ENCODE peak calls at places on chromosome 17, in eight cellular contexts. W, P, A, B, H, V, F and Q are unnamed samples.

GRCh38 chr17:27333410-27333980 is 39.6 kb downstream of the WSB1 start:
- DNase-seq in W (no peak), P (no peak), A (no peak), B (no peak), H (no peak), V (no peak), F (no peak), Q (no peak)

GRCh38 chr17:71022758-71023157 is 853.4 kb downstream of the KCNJ2 start:
- DNase-seq in W (no peak), P (no peak), A (no peak), B (no peak), H (no peak), V (no peak), F (no peak), Q (no peak)

GRCh38 chr17:67063146-67063545 is 18.8 kb downstream of the CACNG1 start:
- DNase-seq in W (no peak), P (no peak), A (no peak), B (peak; percentile 4), H (no peak), V (no peak), F (no peak), Q (no peak)

GRCh38 chr17:35407531-35407930 is 24.8 kb downstream of the SLFN12 start:
- DNase-seq in W (no peak), P (no peak), A (no peak), B (no peak), H (no peak), V (no peak), F (no peak), Q (no peak)

GRCh38 chr17:58005031-58005727 is 1.9 kb downstream of the SRSF1 start:
- DNase-seq in W (no peak), P (no peak), A (no peak), B (no peak), H (no peak), V (no peak), F (peak; percentile 24), Q (no peak)

GRCh38 chr17:4082136-4082924 is 60.5 kb downstream of the ZZEF1 start:
- DNase-seq in W (no peak), P (no peak), A (no peak), B (no peak), H (no peak), V (no peak), F (no peak), Q (no peak)

GRCh38 chr17:67531291-67531690 is 154.2 kb downstream of the PITPNC1 start:
- DNase-seq in W (no peak), P (no peak), A (no peak), B (no peak), H (no peak), V (no peak), F (no peak), Q (no peak)

GRCh38 chr17:17121162-17121561 is 78.9 kb downstream of the MPRIP start:
- DNase-seq in W (no peak), P (no peak), A (no peak), B (no peak), H (no peak), V (no peak), F (peak; percentile 40), Q (no peak)

GRCh38 chr17:78661092-78661770 is 84.0 kb upstream of the DNAH17 start:
- DNase-seq in W (peak; percentile 70), P (no peak), A (no peak), B (no peak), H (no peak), V (peak; percentile 24), F (no peak), Q (no peak)

GRCh38 chr17:81683208-81683583 is 401 bp downstream of the ARL16 start:
- DNase-seq in W (no peak), P (no peak), A (no peak), B (no peak), H (no peak), V (no peak), F (no peak), Q (no peak)

GRCh38 chr17:57121308-57122042 is 36.4 kb downstream of the AKAP1 start:
- DNase-seq in W (peak; percentile 20), P (no peak), A (no peak), B (no peak), H (no peak), V (peak; percentile 37), F (no peak), Q (peak; percentile 35)

GRCh38 chr17:66215529-66215911 is 13.7 kb downstream of the APOH start:
- DNase-seq in W (no peak), P (no peak), A (no peak), B (no peak), H (no peak), V (no peak), F (no peak), Q (no peak)

GRCh38 chr17:40522250-40522960 is 21.0 kb upstream of the TNS4 start:
- DNase-seq in W (no peak), P (no peak), A (no peak), B (no peak), H (no peak), V (peak; percentile 66), F (no peak), Q (no peak)

GRCh38 chr17:27861979-27862378 is 31.2 kb downstream of the LYRM9 start:
- DNase-seq in W (peak; percentile 3), P (no peak), A (no peak), B (no peak), H (no peak), V (no peak), F (peak; percentile 67), Q (no peak)

GRCh38 chr17:55458977-55459376 is 37.3 kb upstream of the MMD start:
- DNase-seq in W (no peak), P (no peak), A (no peak), B (no peak), H (peak; percentile 49), V (peak; percentile 56), F (no peak), Q (no peak)

DNA sequence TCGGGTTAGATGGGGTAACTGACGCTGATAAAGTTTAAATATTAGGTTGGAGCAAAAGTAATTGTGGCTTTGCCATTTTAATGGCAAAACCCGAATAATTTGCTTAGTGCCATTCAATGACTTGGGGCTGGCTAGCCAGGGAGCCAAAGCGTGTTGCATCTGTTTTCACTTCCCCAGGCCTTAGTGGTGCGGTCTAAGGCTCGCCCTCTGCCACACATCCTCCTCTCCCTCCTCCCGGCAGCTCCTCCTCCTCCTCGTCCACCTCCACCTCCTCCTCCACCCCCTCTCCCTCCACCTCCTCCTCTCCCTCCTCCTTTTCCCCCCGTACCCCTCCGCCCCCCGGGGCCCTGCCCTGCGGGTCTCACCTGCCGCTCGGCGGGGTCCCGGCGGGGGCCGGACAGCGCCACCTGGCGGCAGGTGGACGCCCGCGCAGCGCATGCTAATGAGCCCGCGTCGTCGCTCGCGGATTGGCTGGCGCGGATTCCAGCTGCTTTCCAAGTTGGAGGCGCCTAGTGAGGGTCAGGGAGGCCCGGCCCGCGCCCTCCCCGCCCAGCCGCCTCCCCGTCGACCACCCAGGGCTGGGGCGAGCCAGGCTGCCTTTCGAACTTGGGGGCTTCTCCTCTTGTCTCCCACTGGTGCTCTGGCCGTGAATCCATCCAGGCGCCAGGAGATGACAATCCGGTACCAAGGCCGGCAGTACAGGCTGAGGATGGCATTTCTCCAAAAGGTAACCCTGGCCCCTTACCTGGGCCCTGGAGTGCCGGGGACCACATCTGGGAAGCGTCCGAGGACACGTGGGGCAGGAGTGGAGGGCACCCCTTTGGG is 36.6 kb upstream of the RGS9 start:
- DNase-seq in W (peak; percentile 81), P (peak; percentile 86), A (peak; percentile 46), B (no peak), H (peak; percentile 70), V (peak; percentile 68), F (peak; percentile 91), Q (peak; percentile 82)
- TF ChIP-seq CTCF in W (peak; percentile 93), P (peak; percentile 64), A (peak; percentile 55), B (peak; percentile 74), H (peak; percentile 84), V (peak; percentile 47), F (peak; percentile 75), Q (peak; percentile 89)

DNA sequence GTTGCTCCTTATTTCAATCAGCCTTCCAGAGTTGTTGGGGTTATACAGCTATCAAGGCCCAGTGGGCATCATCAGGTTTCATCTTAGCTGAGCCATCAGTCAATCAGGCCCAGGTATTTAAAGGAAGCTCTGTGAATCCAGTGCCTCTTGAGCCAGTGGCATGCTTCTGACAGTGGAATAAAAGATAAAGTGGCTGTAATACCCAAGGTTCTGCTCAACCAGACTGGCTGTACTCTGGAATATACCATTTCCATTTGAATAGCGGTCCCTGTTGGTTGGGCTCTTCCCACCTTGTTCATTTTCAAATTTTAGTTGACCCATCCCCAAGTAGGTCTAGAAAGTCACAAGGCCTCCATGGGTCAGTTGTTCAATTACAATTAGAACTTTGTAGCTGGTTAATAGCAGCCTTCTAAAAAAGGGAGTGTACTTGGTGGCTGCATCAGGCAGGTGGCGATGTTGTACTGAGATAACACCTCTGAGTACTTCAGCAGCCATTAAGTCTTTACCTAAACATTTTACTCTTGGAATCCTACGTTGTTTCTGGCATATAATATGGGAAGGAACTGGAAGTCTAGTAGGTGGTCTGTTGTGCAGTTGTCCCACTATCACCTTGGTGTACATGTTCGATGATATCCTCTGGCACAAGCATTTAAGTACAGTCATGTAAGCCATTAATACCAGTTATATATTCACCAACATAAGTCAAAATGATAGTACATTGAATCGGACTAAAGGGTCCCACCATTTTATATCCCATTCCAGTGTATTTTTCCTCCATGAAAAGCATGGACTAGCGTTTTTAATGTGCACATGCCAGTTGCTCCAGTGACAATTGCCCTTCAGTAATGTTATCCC is 294.1 kb downstream of the BCAS3 start:
- DNase-seq in W (peak; percentile 40), P (no peak), A (peak; percentile 30), B (peak; percentile 52), H (peak; percentile 51), V (peak; percentile 48), F (peak; percentile 20), Q (peak; percentile 14)
- TF ChIP-seq CTCF in W (peak; percentile 81), P (peak; percentile 65), A (peak; percentile 76), B (peak; percentile 79), H (peak; percentile 81), V (peak; percentile 71), F (peak; percentile 41), Q (peak; percentile 73)

DNA sequence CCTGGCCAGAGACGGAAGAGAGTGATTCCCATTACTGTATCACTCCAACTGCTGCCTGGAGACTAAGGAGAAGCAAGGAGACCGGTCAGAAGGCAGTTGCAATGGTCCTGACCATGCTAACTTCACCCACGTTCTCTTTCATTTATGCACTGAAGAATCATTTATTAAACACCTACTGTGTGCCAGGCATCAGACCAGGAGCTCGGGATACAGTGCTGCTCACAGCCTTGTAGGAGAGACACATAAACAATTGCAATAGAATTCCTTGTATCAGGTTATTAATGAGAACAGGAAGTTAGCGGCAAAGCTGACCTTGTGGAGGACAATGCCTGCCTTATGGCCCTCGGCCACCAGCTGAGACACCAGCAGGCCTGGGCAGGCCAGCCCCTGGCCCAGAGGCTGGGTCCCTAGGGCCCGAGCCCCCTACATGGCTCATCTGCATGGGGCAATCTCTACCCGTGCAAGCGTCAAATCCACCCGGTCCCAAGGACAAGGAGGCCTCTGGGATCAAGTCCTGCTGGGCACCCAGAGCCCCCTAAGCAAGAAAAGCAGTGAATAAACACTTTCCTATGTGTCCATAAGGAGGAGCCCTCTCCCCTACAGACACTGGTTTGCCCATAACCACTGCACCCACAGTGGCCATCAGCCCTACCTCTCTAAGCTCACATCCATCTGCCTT is 8.6 kb upstream of the ENPP7 start:
- DNase-seq in W (no peak), P (no peak), A (no peak), B (no peak), H (no peak), V (no peak), F (no peak), Q (no peak)
- TF ChIP-seq CTCF in W (peak; percentile 53), P (no peak), A (no peak), B (peak; percentile 23), H (peak; percentile 39), V (peak; percentile 12), F (no peak), Q (peak; percentile 60)

DNA sequence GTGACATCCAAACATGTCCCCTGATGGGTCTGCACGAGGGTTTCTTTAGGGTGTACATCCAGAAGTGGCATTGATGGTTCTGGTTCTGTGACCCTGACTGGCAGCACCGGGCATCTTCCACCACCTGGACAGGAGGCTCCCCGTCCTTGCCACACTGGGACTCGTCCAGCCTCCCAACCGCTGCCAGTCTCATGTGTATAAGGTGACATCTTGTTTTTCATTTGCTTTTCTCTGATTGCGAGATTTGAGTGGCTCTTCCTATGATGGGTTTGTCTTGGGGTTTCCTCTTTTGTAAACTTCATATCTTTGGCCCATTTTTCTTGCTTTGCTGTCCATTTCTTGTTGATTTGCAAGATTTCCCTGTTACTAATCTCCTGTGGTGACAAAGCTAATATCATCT is 9.2 kb upstream of the LIMD2 start:
- DNase-seq in W (no peak), P (no peak), A (no peak), B (no peak), H (no peak), V (no peak), F (no peak), Q (no peak)
- TF ChIP-seq CTCF in W (no peak), P (no peak), A (no peak), B (no peak), H (no peak), V (no peak), F (no peak), Q (no peak)